ENCODE peak calls at places on chromosome 17, in ten cellular contexts. Q is cardiac muscle cell, M is osteocyte, N is left ventricle myocardium inferior, E is gastrocnemius medialis, O is GM12865, T is A549, K is IMR-90, W is HuH-7, J is EL. G is an unnamed sample.

GRCh38 chr17:60435244-60436170 is 13.2 kb downstream of the CHCT1 start:
- DNase-seq in M (peak), Q (peak), J (peak), T (peak), W (peak), E (peak), O (peak), N (peak), K (peak), G (peak)

GRCh38 chr17:58081641-58082340 is 1.4 kb upstream of the DYNLL2 start:
- DNase-seq in W (no peak), E (no peak), Q (no peak), N (no peak), J (no peak), M (peak), K (no peak), O (no peak), T (no peak), G (no peak)

GRCh38 chr17:75394332-75394918 is 11.1 kb downstream of the GRB2 start:
- DNase-seq in N (no peak), K (no peak), T (peak), M (no peak), O (no peak), E (no peak), W (no peak), J (no peak), Q (no peak), G (no peak)

GRCh38 chr17:27649929-27650328 is 18.9 kb downstream of the LGALS9 start:
- DNase-seq in K (no peak), T (no peak), Q (no peak), N (peak), W (no peak), J (no peak), M (no peak), E (peak), O (no peak), G (no peak)

GRCh38 chr17:38600906-38601305 is 4.8 kb downstream of the SRCIN1 start:
- DNase-seq in O (no peak), N (no peak), E (no peak), T (no peak), M (no peak), K (no peak), J (no peak), Q (no peak), W (no peak), G (no peak)

GRCh38 chr17:50037321-50038107 is 18.4 kb upstream of the ITGA3 start:
- DNase-seq in M (no peak), W (no peak), Q (no peak), J (peak), O (no peak), E (no peak), T (peak), K (peak), N (peak), G (no peak)

GRCh38 chr17:69870091-69870530 is 204.9 kb upstream of the KCNJ16 start:
- DNase-seq in M (no peak), W (no peak), N (no peak), K (peak), Q (no peak), E (no peak), O (peak), T (peak), J (peak), G (no peak)

GRCh38 chr17:13362341-13363122 is 239.2 kb downstream of the HS3ST3A1 start:
- DNase-seq in Q (no peak), M (no peak), E (no peak), T (no peak), W (no peak), J (peak), O (no peak), K (peak), N (no peak), G (no peak)

GRCh38 chr17:58046230-58047094 is 36.8 kb upstream of the DYNLL2 start:
- DNase-seq in N (peak), O (no peak), W (no peak), M (no peak), T (no peak), E (no peak), K (no peak), Q (peak), J (no peak), G (no peak)

GRCh38 chr17:28001149-28001548 is 41.3 kb upstream of the NLK start:
- DNase-seq in K (no peak), W (no peak), M (no peak), T (no peak), E (no peak), O (no peak), N (no peak), J (no peak), Q (no peak), G (no peak)

GRCh38 chr17:39462644-39463375 is 1.5 kb downstream of the CDK12 start:
- DNase-seq in J (peak), K (peak), W (no peak), E (no peak), N (no peak), M (no peak), T (peak), Q (peak), O (peak), G (no peak)

GRCh38 chr17:57577751-57578607 is 167.1 kb downstream of the CCDC182 start:
- DNase-seq in T (no peak), N (peak), O (no peak), Q (no peak), M (no peak), E (peak), K (peak), W (peak), J (peak), G (peak)

GRCh38 chr17:50944054-50944901 is 78.1 kb upstream of the TOB1 start:
- DNase-seq in K (peak), Q (peak), W (peak), O (peak), M (no peak), T (peak), J (peak), N (peak), E (peak), G (peak)

GRCh38 chr17:74770498-74771318 is 5.4 kb downstream of the NAT9 start:
- DNase-seq in W (peak), N (peak), E (peak), O (peak), J (no peak), T (peak), M (no peak), K (peak), Q (peak), G (peak)

GRCh38 chr17:28985950-28986713 is 19.7 kb downstream of the SEZ6 start:
- DNase-seq in O (no peak), K (no peak), E (no peak), M (no peak), N (no peak), T (no peak), Q (no peak), J (no peak), W (no peak), G (no peak)

GRCh38 chr17:55157165-55157564 is 107.6 kb upstream of the HLF start:
- DNase-seq in E (no peak), M (no peak), W (peak), N (no peak), K (peak), Q (peak), T (no peak), J (peak), O (no peak), G (peak)

GRCh38 chr17:48633266-48633816 is 7.2 kb upstream of the HOXB9 start:
- DNase-seq in M (no peak), E (no peak), N (no peak), Q (no peak), W (no peak), J (no peak), K (no peak), O (no peak), T (no peak), G (no peak)